ENCODE peak calls at places on chromosomes 12 and 14, in eight cellular contexts. X, Z, F, B, R, O, T and J are unnamed samples.

GRCh38 chr14:23114120-23114458 is 5.0 kb downstream of the CEBPE start:
- DNase-seq in X (no peak), O (no peak), Z (no peak), T (no peak), R (no peak), F (no peak), B (no peak), J (no peak)

GRCh38 chr12:96208346-96208745 is 14.2 kb downstream of the ELK3 start:
- DNase-seq in B (no peak), Z (no peak), X (no peak), F (peak; percentile 92), R (no peak), O (no peak), T (no peak), J (peak; percentile 70)

GRCh38 chr12:87930652-87931051 is 98.5 kb downstream of the C12orf50 start:
- DNase-seq in O (no peak), B (no peak), F (no peak), X (no peak), T (no peak), Z (no peak), R (no peak), J (no peak)

GRCh38 chr14:68979722-68980552 is 835 bp upstream of the ACTN1 start:
- DNase-seq in T (peak; percentile 34), X (peak; percentile 70), O (no peak), R (no peak), B (no peak), F (peak; percentile 48), Z (peak; percentile 72), J (peak; percentile 58)

GRCh38 chr12:59649203-59649602 is 53.4 kb downstream of the SLC16A7 start:
- DNase-seq in R (no peak), T (no peak), F (no peak), X (no peak), O (no peak), Z (no peak), B (no peak), J (peak; percentile 37)

GRCh38 chr12:12533238-12533829 is 29.3 kb downstream of the DUSP16 start:
- DNase-seq in B (peak; percentile 57), X (no peak), R (no peak), Z (peak; percentile 91), F (no peak), O (no peak), T (peak; percentile 45), J (peak; percentile 83)

GRCh38 chr14:68561531-68562007 is 231.3 kb downstream of the ZFP36L1 start:
- DNase-seq in X (no peak), B (no peak), R (no peak), Z (no peak), T (no peak), F (no peak), O (no peak), J (no peak)

GRCh38 chr14:32382704-32383103 is 53.6 kb downstream of the AKAP6 start:
- DNase-seq in R (peak; percentile 19), B (no peak), X (no peak), O (no peak), Z (no peak), F (peak; percentile 41), T (no peak), J (peak; percentile 50)

GRCh38 chr12:14843425-14843887 is at the start of gene ART4:
- DNase-seq in F (no peak), R (no peak), X (no peak), O (no peak), T (peak; percentile 36), B (no peak), Z (peak; percentile 57), J (no peak)

GRCh38 chr14:45262637-45263036 is 9.6 kb upstream of the MIS18BP1 start:
- DNase-seq in F (no peak), R (no peak), X (no peak), O (no peak), Z (no peak), B (no peak), T (no peak), J (peak; percentile 7)

GRCh38 chr14:45261209-45261608 is 8.2 kb upstream of the MIS18BP1 start:
- DNase-seq in R (no peak), X (no peak), B (no peak), O (no peak), Z (no peak), F (no peak), T (no peak), J (no peak)

GRCh38 chr14:45258073-45258472 is 5.1 kb upstream of the MIS18BP1 start:
- DNase-seq in X (no peak), O (no peak), R (no peak), B (no peak), Z (no peak), F (no peak), T (no peak), J (no peak)

GRCh38 chr14:45254771-45255170 is 1.8 kb upstream of the MIS18BP1 start:
- DNase-seq in T (no peak), X (no peak), Z (no peak), B (no peak), R (no peak), O (no peak), F (no peak), J (no peak)

GRCh38 chr14:45258805-45259204 is 5.8 kb upstream of the MIS18BP1 start:
- DNase-seq in T (no peak), R (no peak), Z (no peak), F (no peak), O (no peak), X (no peak), B (no peak), J (no peak)
- H3K4me3 ChIP-seq in T (no peak overlapping the region), R (no peak overlapping the region), Z (no peak overlapping the region), F (no peak overlapping the region), O (no peak overlapping the region), X (no peak overlapping the region), B (no peak overlapping the region), J (no peak overlapping the region)

DNA sequence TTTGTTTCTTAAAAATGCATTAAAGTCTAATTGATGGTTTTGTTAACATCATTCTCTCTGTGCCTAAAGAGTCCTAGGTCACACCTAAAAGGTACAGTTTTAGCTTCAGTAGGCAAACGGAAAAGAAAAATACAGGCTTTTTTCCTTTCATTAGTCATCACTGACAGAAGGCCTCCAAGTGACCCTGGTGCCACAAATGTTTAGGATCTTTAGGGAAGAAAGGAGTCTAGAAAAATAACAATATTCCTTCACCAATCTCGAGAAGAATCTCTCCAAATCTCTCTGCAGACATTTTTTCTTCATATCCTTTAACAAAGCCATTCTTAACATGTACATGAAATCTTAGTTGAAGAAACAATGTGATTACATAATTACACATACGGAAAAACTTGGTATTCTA is 2.0 kb downstream of the DENND5B start:
- DNase-seq in R (no peak), T (no peak), B (no peak), Z (no peak), X (no peak), F (peak; percentile 6), O (no peak), J (no peak)
- H3K4me3 ChIP-seq in R (peak overlapping the region; percentile 96), T (peak overlapping the region; percentile 89), B (no peak overlapping the region), Z (peak overlapping the region; percentile 85), X (peak overlapping the region; percentile 96), F (peak overlapping the region; percentile 78), O (no peak overlapping the region), J (no peak overlapping the region)

GRCh38 chr14:61765225-61765943 is 3.2 kb downstream of the SNAPC1 start:
- DNase-seq in B (no peak), T (no peak), O (no peak), Z (no peak), F (no peak), X (no peak), R (no peak), J (peak; percentile 76)

GRCh38 chr14:61761959-61762786 is at the start of gene SNAPC1:
- DNase-seq in T (peak; percentile 97), Z (peak; percentile 95), X (peak; percentile 93), O (peak; percentile 95), R (peak; percentile 99), B (peak; percentile 87), F (peak; percentile 97), J (peak; percentile 94)

GRCh38 chr14:61759878-61760277 is 2.3 kb upstream of the SNAPC1 start:
- DNase-seq in B (no peak), O (no peak), R (no peak), T (no peak), F (no peak), Z (no peak), X (no peak), J (no peak)

GRCh38 chr14:61764342-61765122 is 2.3 kb downstream of the SNAPC1 start:
- DNase-seq in B (no peak), R (no peak), Z (no peak), T (no peak), O (no peak), X (no peak), F (no peak), J (no peak)

DNA sequence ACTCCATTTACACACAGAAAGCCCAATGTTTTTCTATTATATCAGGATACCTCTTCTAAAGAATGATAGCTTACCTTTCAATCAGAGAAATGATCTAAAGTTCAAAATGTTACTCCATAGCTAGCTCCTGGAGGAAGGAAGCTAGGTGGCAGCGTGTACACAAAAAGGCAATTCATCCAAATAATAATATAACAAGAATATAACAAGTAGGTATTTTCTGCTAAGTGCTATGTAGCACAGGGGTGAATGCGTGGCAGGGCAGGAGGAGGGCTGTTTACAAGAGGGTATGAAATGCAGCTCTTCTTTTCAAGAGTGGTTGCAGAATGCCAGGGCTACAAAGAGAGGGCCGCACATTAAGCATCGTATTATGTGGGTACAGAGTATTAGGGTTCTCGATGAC is 663 bp upstream of the SNAPC1 start:
- DNase-seq in Z (no peak), B (no peak), F (no peak), R (no peak), X (no peak), O (peak; percentile 1), T (no peak), J (no peak)
- H3K4me3 ChIP-seq in Z (peak overlapping the region; percentile 81), B (peak overlapping the region; percentile 87), F (peak overlapping the region; percentile 98), R (peak overlapping the region; percentile 52), X (peak overlapping the region; percentile 73), O (peak overlapping the region; percentile 52), T (peak overlapping the region; percentile 90), J (peak overlapping the region; percentile 66)

GRCh38 chr12:2691001-2691339 is 103.8 kb upstream of the FKBP4 start:
- DNase-seq in B (no peak), T (no peak), O (peak; percentile 36), R (peak; percentile 42), F (peak; percentile 31), X (no peak), Z (no peak), J (peak; percentile 9)

GRCh38 chr12:2689879-2690278 is 104.9 kb upstream of the FKBP4 start:
- DNase-seq in O (no peak), T (no peak), B (no peak), R (no peak), F (no peak), Z (peak; percentile 33), X (no peak), J (no peak)

GRCh38 chr12:2690348-2691000 is 104.3 kb upstream of the FKBP4 start:
- DNase-seq in B (no peak), R (no peak), X (no peak), F (no peak), T (no peak), Z (peak; percentile 33), O (no peak), J (no peak)

GRCh38 chr12:2688381-2688881 is 106.3 kb upstream of the FKBP4 start:
- DNase-seq in R (no peak), X (no peak), T (no peak), O (no peak), Z (peak; percentile 24), B (no peak), F (no peak), J (no peak)

DNA sequence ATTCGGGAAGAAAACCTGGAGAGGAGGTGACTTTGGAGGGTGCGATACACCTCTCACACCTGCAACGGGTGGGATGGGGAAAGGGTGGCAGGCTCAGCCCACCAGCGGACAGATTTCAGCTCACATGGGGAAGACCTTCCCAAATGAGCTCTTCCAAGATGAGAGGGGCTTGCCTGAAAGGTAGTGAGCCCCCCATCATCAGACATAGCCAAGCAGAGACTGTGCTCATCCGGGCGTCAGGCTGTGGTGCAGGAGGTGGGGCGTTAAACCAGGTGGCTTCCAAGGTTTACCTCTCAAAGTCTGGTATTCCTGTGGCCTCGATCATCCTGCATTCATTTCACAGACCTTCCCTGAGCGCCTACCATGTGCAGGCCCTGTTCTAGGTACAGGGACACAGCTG is 105.4 kb upstream of the FKBP4 start:
- DNase-seq in O (no peak), Z (no peak), R (no peak), F (no peak), T (no peak), B (no peak), X (no peak), J (no peak)
- H3K4me3 ChIP-seq in O (no peak overlapping the region), Z (no peak overlapping the region), R (no peak overlapping the region), F (no peak overlapping the region), T (no peak overlapping the region), B (no peak overlapping the region), X (no peak overlapping the region), J (no peak overlapping the region)